ENCODE peak calls at places on chromosome 2, in six cellular contexts. D is H1, Q is HepG2, B is SK-N-SH, M is HCT116, G is K562. P is an unnamed sample.

GRCh38 chr2:19711470-19712372 is 190.1 kb downstream of the TTC32 start:
- DNase-seq in M (peak; percentile 38), Q (peak; percentile 46), B (no peak), G (no peak), D (peak; percentile 5), P (peak; percentile 5)

GRCh38 chr2:54704688-54705605 is 18.5 kb upstream of the EML6 start:
- DNase-seq in Q (peak; percentile 76), B (peak; percentile 61), D (no peak), M (peak; percentile 42), G (peak; percentile 10), P (peak; percentile 70)

GRCh38 chr2:85429213-85429923 is 10.9 kb downstream of the SH2D6 start:
- DNase-seq in G (no peak), M (no peak), B (no peak), D (no peak), Q (peak; percentile 27), P (no peak)

GRCh38 chr2:186610785-186611184 is 20.9 kb downstream of the ITGAV start:
- DNase-seq in Q (no peak), G (no peak), M (no peak), B (no peak), D (no peak), P (no peak)

GRCh38 chr2:59167514-59167913 is 926.4 kb upstream of the FANCL start:
- DNase-seq in D (no peak), G (no peak), Q (no peak), M (no peak), B (no peak), P (no peak)

GRCh38 chr2:102514061-102514785 is 41.2 kb downstream of the SLC9A4 start:
- DNase-seq in B (no peak), Q (peak; percentile 68), D (no peak), G (peak; percentile 17), M (peak; percentile 27), P (no peak)

GRCh38 chr2:179715196-179715595 is 146.2 kb downstream of the ZNF385B start:
- DNase-seq in G (no peak), M (no peak), Q (no peak), D (no peak), B (no peak), P (no peak)

GRCh38 chr2:147863835-147864234 is 19.0 kb downstream of the ACVR2A start:
- DNase-seq in M (no peak), D (no peak), G (no peak), B (no peak), Q (no peak), P (no peak)

GRCh38 chr2:133780099-133780996 is 212.1 kb upstream of the NCKAP5 start:
- DNase-seq in M (peak; percentile 52), B (peak; percentile 48), Q (peak; percentile 70), D (peak; percentile 10), G (peak; percentile 45), P (peak; percentile 4)

DNA sequence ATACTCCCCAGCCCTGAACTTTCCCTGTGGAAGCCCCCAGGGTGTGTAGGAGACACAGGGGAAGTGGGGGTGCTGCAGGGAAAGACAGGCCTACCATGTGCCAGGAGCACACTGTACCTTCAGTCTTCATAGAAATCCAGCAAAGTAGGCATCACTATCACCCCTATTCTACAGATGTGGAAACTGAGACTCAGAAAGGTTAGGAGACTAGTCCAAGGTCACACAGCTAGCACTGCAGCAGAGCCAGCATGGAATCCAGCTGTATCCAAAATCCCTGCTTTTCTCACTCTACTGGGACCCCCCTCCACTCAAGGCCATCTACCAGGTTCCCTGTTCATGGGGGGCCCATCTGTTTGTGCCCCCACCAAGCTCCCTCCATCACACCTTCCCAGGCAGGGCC is 6.8 kb downstream of the DNPEP start:
- DNase-seq in B (no peak), M (no peak), D (no peak), Q (no peak), G (no peak), P (no peak)
- TF ChIP-seq JUND in B (no peak), M (no peak), D (no peak), Q (no peak), G (no peak), P (no peak)

GRCh38 chr2:30417253-30417652 is 29.8 kb upstream of the LCLAT1 start:
- DNase-seq in Q (no peak), G (no peak), D (no peak), B (no peak), M (no peak), P (no peak)

GRCh38 chr2:30414951-30415350 is 32.1 kb upstream of the LCLAT1 start:
- DNase-seq in M (no peak), G (no peak), B (no peak), D (no peak), Q (no peak), P (no peak)

GRCh38 chr2:30410217-30410616 is 36.8 kb upstream of the LCLAT1 start:
- DNase-seq in G (no peak), D (no peak), B (no peak), Q (peak; percentile 64), M (no peak), P (no peak)

GRCh38 chr2:30408961-30409387 is 38.1 kb upstream of the LCLAT1 start:
- DNase-seq in D (no peak), B (no peak), Q (no peak), G (no peak), M (no peak), P (no peak)

GRCh38 chr2:30412392-30413321 is 34.4 kb upstream of the LCLAT1 start:
- DNase-seq in M (no peak), Q (no peak), D (no peak), G (no peak), B (peak; percentile 73), P (no peak)
- TF ChIP-seq JUND in M (no peak), Q (no peak), D (no peak), G (no peak), B (no peak), P (no peak)

GRCh38 chr2:181680055-181680936 is at the start of gene NEUROD1:
- DNase-seq in Q (no peak), G (no peak), D (peak; percentile 63), B (peak; percentile 91), M (no peak), P (no peak)

GRCh38 chr2:181675241-181675640 is 5.1 kb downstream of the NEUROD1 start:
- DNase-seq in B (no peak), M (no peak), D (no peak), G (no peak), Q (no peak), P (no peak)

GRCh38 chr2:181679544-181679979 is 755 bp downstream of the NEUROD1 start:
- DNase-seq in D (no peak), M (no peak), Q (no peak), G (no peak), B (no peak), P (no peak)

GRCh38 chr2:181678744-181679543 is 1.4 kb downstream of the NEUROD1 start:
- DNase-seq in M (no peak), G (no peak), D (no peak), Q (no peak), B (no peak), P (no peak)

GRCh38 chr2:181678033-181678586 is 2.2 kb downstream of the NEUROD1 start:
- DNase-seq in D (no peak), Q (peak; percentile 45), M (no peak), G (peak; percentile 41), B (no peak), P (no peak)
- TF ChIP-seq JUND in D (no peak), Q (no peak), M (no peak), G (no peak), B (no peak), P (no peak)

DNA sequence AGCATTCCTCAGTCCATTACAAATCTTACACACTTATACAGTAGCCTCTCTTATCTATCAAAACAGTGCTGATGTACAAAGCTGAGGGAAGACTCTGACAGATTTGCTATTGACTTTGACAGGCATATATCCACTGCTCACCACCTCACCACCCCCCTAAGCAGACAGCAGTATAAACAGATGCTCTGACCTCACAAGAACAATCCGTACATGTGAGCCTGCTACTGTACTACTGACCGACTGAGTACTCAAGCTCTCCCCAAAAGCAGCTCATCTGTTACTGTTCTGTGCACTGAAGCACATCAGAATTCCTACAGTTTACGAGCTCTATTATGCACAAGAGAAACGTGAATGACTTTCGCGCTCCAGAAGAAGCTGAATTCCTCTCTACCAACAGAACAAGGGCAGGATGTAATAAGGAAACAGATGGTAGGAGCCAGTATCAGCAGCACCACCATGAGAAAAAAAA is 95.6 kb upstream of the PDE1A start:
- DNase-seq in B (no peak), M (no peak), G (no peak), Q (no peak), D (no peak), P (no peak)
- TF ChIP-seq JUND in B (no peak), M (no peak), G (no peak), Q (no peak), D (no peak), P (no peak)